ENCODE peak calls at places on chromosomes 11 and 22, in nine cellular contexts. S, V, P, R, B, N, C, H and K are unnamed samples.

GRCh38 chr11:105229758-105230157 is 90.2 kb upstream of the CARD18 start:
- DNase-seq in S (no peak), V (no peak), P (no peak), R (no peak), B (no peak), N (no peak), C (no peak), H (peak), K (no peak)

GRCh38 chr11:134369656-134370525 is 38.1 kb downstream of the GLB1L2 start:
- DNase-seq in S (no peak), V (no peak), P (no peak), R (no peak), B (no peak), N (no peak), C (no peak), H (no peak), K (no peak)

GRCh38 chr22:26777402-26777801 is 120.0 kb downstream of the MIAT start:
- DNase-seq in S (no peak), V (peak), P (no peak), R (no peak), B (no peak), N (no peak), C (no peak), H (no peak), K (no peak)

GRCh38 chr11:35103366-35104194 is 35.4 kb upstream of the CD44 start:
- DNase-seq in S (no peak), V (no peak), P (no peak), R (no peak), B (peak), N (no peak), C (no peak), H (no peak), K (peak)

GRCh38 chr22:39530692-39531331 is 1.7 kb downstream of the RPS19BP1 start:
- DNase-seq in S (no peak), V (peak), P (no peak), R (peak), B (no peak), N (peak), C (no peak), H (peak), K (peak)

GRCh38 chr22:31951201-31952093 is 7.1 kb downstream of the YWHAH start:
- DNase-seq in S (no peak), V (no peak), P (no peak), R (no peak), B (no peak), N (peak), C (no peak), H (no peak), K (no peak)

GRCh38 chr22:37601540-37602442 is 6.8 kb upstream of the GGA1 start:
- DNase-seq in S (peak), V (peak), P (no peak), R (peak), B (no peak), N (no peak), C (no peak), H (peak), K (peak)

GRCh38 chr11:125314264-125315087 is 149.9 kb downstream of the PKNOX2 start:
- DNase-seq in S (no peak), V (no peak), P (no peak), R (no peak), B (no peak), N (no peak), C (no peak), H (no peak), K (no peak)

GRCh38 chr11:111913997-111914396 is 1.5 kb downstream of the HSPB2 start:
- DNase-seq in S (no peak), V (peak), P (no peak), R (no peak), B (no peak), N (no peak), C (no peak), H (peak), K (peak)

GRCh38 chr11:110481523-110481922 is 51.8 kb downstream of the FDX1 start:
- DNase-seq in S (no peak), V (no peak), P (no peak), R (no peak), B (no peak), N (no peak), C (no peak), H (no peak), K (no peak)

GRCh38 chr22:37623075-37624016 is 14.7 kb downstream of the GGA1 start:
- DNase-seq in S (no peak), V (peak), P (no peak), R (peak), B (no peak), N (peak), C (peak), H (peak), K (peak)

GRCh38 chr11:10709299-10710086 is 15.9 kb upstream of the IRAG1 start:
- DNase-seq in S (no peak), V (no peak), P (no peak), R (no peak), B (no peak), N (no peak), C (no peak), H (no peak), K (no peak)
- H3K4me3 ChIP-seq in S (no peak), V (no peak), P (no peak), R (no peak), B (no peak), N (no peak), C (no peak), H (no peak), K (no peak)

GRCh38 chr22:21657361-21658118 is 8.3 kb upstream of the PPIL2 start:
- DNase-seq in S (peak), V (peak), P (no peak), R (peak), B (no peak), N (peak), C (peak), H (peak), K (peak)
- TF ChIP-seq CTCF in S (no peak), V (no peak), P (no peak), R (peak), B (no peak), N (peak), C (peak), H (no peak), K (no peak)

GRCh38 chr11:8263109-8263768 is 439 bp downstream of the LMO1 start:
- DNase-seq in S (no peak), V (no peak), P (no peak), R (no peak), B (no peak), N (no peak), C (no peak), H (peak), K (no peak)
- H3K4me3 ChIP-seq in S (peak), V (peak), P (peak), R (no peak), B (peak), N (peak), C (peak), H (peak), K (peak)

DNA sequence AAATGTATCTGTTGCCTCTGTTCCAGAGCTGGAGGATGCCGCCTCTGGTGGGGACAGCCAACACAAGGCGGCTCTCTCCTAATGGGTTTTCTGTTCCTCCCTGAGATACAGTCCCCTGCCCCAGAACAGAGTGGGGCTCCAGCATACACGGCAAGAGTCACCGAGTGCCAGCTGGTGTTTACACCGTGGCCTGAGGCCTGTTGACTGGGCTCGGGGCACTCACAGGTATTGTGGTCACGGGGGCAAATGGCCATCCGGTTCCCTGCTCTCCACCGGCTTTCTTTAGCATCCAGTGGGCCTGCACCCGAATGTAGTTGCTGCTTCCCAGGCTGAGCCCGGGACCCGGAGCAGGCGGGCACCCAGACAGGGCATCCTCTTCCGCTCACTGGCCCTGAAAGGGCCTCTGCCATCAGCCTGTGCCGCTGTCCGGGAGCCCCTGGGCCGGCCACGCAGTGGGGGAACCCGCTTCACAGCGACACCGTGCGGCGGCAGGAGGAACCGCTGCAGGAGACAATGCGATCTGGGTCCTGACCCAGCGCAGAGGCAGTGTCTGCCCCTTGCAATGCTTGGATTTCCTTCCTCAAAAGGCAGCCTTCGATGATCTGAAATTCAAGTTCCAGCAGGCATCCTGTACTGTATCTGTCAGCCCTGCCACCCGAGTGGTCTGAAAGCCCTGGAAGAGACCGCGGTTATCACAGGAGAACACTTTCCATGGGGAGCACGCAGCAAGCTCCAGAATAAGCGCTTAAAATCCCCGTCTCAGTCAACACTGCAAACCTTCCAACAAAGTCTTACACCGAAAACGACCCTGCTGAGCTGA is 859 bp upstream of the KRTAP5-5 start:
- DNase-seq in S (peak), V (peak), P (no peak), R (peak), B (no peak), N (peak), C (peak), H (peak), K (peak)
- TF ChIP-seq CTCF in S (peak), V (peak), P (no peak), R (peak), B (peak), N (peak), C (peak), H (peak), K (peak)

GRCh38 chr11:71461696-71462095 is 8.7 kb downstream of the NADSYN1 start:
- DNase-seq in S (no peak), V (no peak), P (no peak), R (no peak), B (no peak), N (no peak), C (no peak), H (no peak), K (no peak)
- H3K4me3 ChIP-seq in S (no peak), V (no peak), P (no peak), R (no peak), B (no peak), N (no peak), C (no peak), H (no peak), K (no peak)